ENCODE peak calls at places on chromosomes 11 and 22, in seven cellular contexts. X is IMR-90, N is HCT116, E is dorsolateral prefrontal cortex, B is HL-60, Y is right atrium auricular region, F is body of pancreas. I is an unnamed sample.

GRCh38 chr11:69274531-69275016 is 19.4 kb upstream of the MYEOV start:
- DNase-seq in X (no peak), N (no peak), E (no peak), B (no peak), Y (no peak), F (peak; percentile 84), I (no peak)

GRCh38 chr11:27282141-27282590 is 80.8 kb downstream of the CCDC34 start:
- DNase-seq in X (peak; percentile 90), N (no peak), E (no peak), B (no peak), Y (peak; percentile 79), F (no peak), I (no peak)

GRCh38 chr11:9170450-9170849 is 79.1 kb upstream of the SCUBE2 start:
- DNase-seq in X (peak; percentile 82), N (no peak), E (no peak), B (no peak), Y (no peak), F (no peak), I (no peak)

GRCh38 chr22:40928657-40929056 is 22.5 kb upstream of the RBX1 start:
- DNase-seq in X (no peak), N (no peak), E (no peak), B (no peak), Y (no peak), F (no peak), I (no peak)

GRCh38 chr22:45602004-45602733 is 69.5 kb upstream of the ATXN10 start:
- DNase-seq in X (no peak), N (no peak), E (no peak), B (no peak), Y (no peak), F (no peak), I (no peak)

GRCh38 chr11:13772223-13773046 is 104.0 kb downstream of the FAR1 start:
- DNase-seq in X (peak; percentile 62), N (peak; percentile 67), E (no peak), B (peak; percentile 4), Y (no peak), F (peak; percentile 13), I (no peak)

GRCh38 chr11:77644887-77645286 is 7.3 kb upstream of the CLNS1A start:
- DNase-seq in X (no peak), N (no peak), E (no peak), B (no peak), Y (no peak), F (no peak), I (no peak)

GRCh38 chr11:107683807-107684206 is 28.0 kb downstream of the SLN start:
- DNase-seq in X (no peak), N (peak; percentile 56), E (no peak), B (peak; percentile 26), Y (no peak), F (no peak), I (no peak)

GRCh38 chr11:22042081-22042480 is 150.8 kb upstream of the ANO5 start:
- DNase-seq in X (no peak), N (no peak), E (no peak), B (no peak), Y (no peak), F (no peak), I (no peak)

GRCh38 chr22:44693756-44694155 is 8.2 kb upstream of the PRR5 start:
- DNase-seq in X (no peak), N (no peak), E (no peak), B (no peak), Y (no peak), F (no peak), I (no peak)

GRCh38 chr11:46977940-46978595 is 41.5 kb downstream of the CSTPP1 start:
- DNase-seq in X (peak; percentile 52), N (no peak), E (no peak), B (no peak), Y (no peak), F (no peak), I (no peak)

GRCh38 chr11:95465887-95466286 is 234.9 kb upstream of the SESN3 start:
- DNase-seq in X (no peak), N (no peak), E (no peak), B (no peak), Y (no peak), F (no peak), I (no peak)

GRCh38 chr22:46676479-46676878 is 56.3 kb downstream of the GRAMD4 start:
- DNase-seq in X (no peak), N (no peak), E (no peak), B (no peak), Y (no peak), F (no peak), I (no peak)

GRCh38 chr11:23206736-23207336 is 346.6 kb upstream of the CCDC179 start:
- DNase-seq in X (peak; percentile 44), N (no peak), E (no peak), B (no peak), Y (no peak), F (no peak), I (no peak)

GRCh38 chr11:72932132-72932570 is 117.9 kb downstream of the ATG16L2 start:
- DNase-seq in X (peak; percentile 72), N (no peak), E (no peak), B (no peak), Y (no peak), F (no peak), I (no peak)

GRCh38 chr22:22944268-22944985 is 56.8 kb downstream of the IGLL5 start:
- DNase-seq in X (no peak), N (no peak), E (no peak), B (no peak), Y (peak; percentile 56), F (peak; percentile 5), I (no peak)

GRCh38 chr11:85810521-85810870 is 445 bp downstream of the SYTL2 start:
- DNase-seq in X (no peak), N (no peak), E (no peak), B (no peak), Y (no peak), F (no peak), I (peak; percentile 17)

GRCh38 chr11:85810871-85811611 is at the start of gene SYTL2:
- DNase-seq in X (peak; percentile 48), N (no peak), E (peak; percentile 65), B (peak; percentile 5), Y (no peak), F (peak; percentile 75), I (peak; percentile 68)

GRCh38 chr11:85809881-85810280 is 1.1 kb downstream of the SYTL2 start:
- DNase-seq in X (no peak), N (no peak), E (no peak), B (no peak), Y (no peak), F (no peak), I (peak; percentile 55)

GRCh38 chr11:85806876-85807275 is 4.1 kb downstream of the SYTL2 start:
- DNase-seq in X (no peak), N (no peak), E (no peak), B (no peak), Y (no peak), F (no peak), I (no peak)

GRCh38 chr11:85809191-85809590 is 1.8 kb downstream of the SYTL2 start:
- DNase-seq in X (no peak), N (no peak), E (no peak), B (no peak), Y (no peak), F (no peak), I (no peak)
- H3K27me3 ChIP-seq in X (no peaks in the 10 kb centered on the region), N (no peaks in the 10 kb centered on the region), E (no peaks in the 10 kb centered on the region), B (peaks cover 7% of the 10 kb centered on the region), Y (no peaks in the 10 kb centered on the region), F (no peaks in the 10 kb centered on the region), I (no peaks in the 10 kb centered on the region)

GRCh38 chr11:12179521-12179920 is 69.1 kb downstream of the MICAL2 start:
- DNase-seq in X (no peak), N (no peak), E (no peak), B (no peak), Y (no peak), F (no peak), I (no peak)
- H3K27ac ChIP-seq in X (peak overlapping the region; percentile 59), N (peak overlapping the region; percentile 59), E (peak overlapping the region; percentile 51), B (no peak overlapping the region), Y (peak overlapping the region; percentile 74), F (peak overlapping the region; percentile 75), I (no peak overlapping the region)

GRCh38 chr22:37549704-37550059 is 10.6 kb upstream of the CDC42EP1 start:
- DNase-seq in X (peak; percentile 50), N (no peak), E (peak; percentile 66), B (no peak), Y (no peak), F (peak; percentile 86), I (no peak)
- TF ChIP-seq CTCF in X (peak; percentile 48), N (no peak), E (peak; percentile 48), B (no peak), Y (peak; percentile 31), F (peak; percentile 55), I (no peak)

GRCh38 chr22:16961477-16962186 is 46.4 kb downstream of the GAB4 start:
- DNase-seq in X (no peak), N (no peak), E (no peak), B (no peak), Y (peak; percentile 36), F (no peak), I (peak; percentile 38)
- H3K27me3 ChIP-seq in X (no peaks in the 10 kb centered on the region), N (no peaks in the 10 kb centered on the region), E (no peaks in the 10 kb centered on the region), B (no peaks in the 10 kb centered on the region), Y (no peaks in the 10 kb centered on the region), F (no peaks in the 10 kb centered on the region), I (no peaks in the 10 kb centered on the region)